ENCODE peak calls at places on chromosome 2, in six cellular contexts. E is HCT116, T is H1, V is HepG2, A is GM12878, M is K562. O is an unnamed sample.

GRCh38 chr2:98757904-98758421 is 27.0 kb upstream of the MGAT4A start:
- DNase-seq in V (no peak), M (no peak), A (peak), T (no peak), E (peak), O (no peak)

GRCh38 chr2:188978291-188979081 is 4.3 kb downstream of the COL3A1 start:
- DNase-seq in A (peak), M (no peak), T (no peak), V (peak), E (peak), O (no peak)

GRCh38 chr2:212854766-212855165 is 296.6 kb downstream of the IKZF2 start:
- DNase-seq in E (no peak), T (no peak), V (no peak), M (no peak), A (no peak), O (no peak)

GRCh38 chr2:147100406-147101035 is 744.3 kb upstream of the ACVR2A start:
- DNase-seq in V (no peak), E (no peak), A (no peak), M (no peak), T (no peak), O (no peak)

GRCh38 chr2:119387381-119388129 is 20.8 kb downstream of the DBI start:
- DNase-seq in A (peak), T (no peak), V (peak), M (peak), E (no peak), O (no peak)

GRCh38 chr2:219959471-219959870 is 332.0 kb downstream of the SLC4A3 start:
- DNase-seq in T (no peak), E (no peak), A (no peak), V (no peak), M (no peak), O (no peak)

GRCh38 chr2:157935378-157935726 is 59.2 kb upstream of the ACVR1 start:
- DNase-seq in M (no peak), V (no peak), T (no peak), A (no peak), E (no peak), O (no peak)

GRCh38 chr2:101341421-101341820 is 32.9 kb upstream of the RNF149 start:
- DNase-seq in T (no peak), E (no peak), V (no peak), M (peak), A (no peak), O (no peak)

GRCh38 chr2:74044999-74045398 is 60.3 kb downstream of the TET3 start:
- DNase-seq in M (no peak), V (no peak), T (no peak), E (no peak), A (no peak), O (no peak)

GRCh38 chr2:69902213-69902922 is 8.6 kb downstream of the SNRNP27 start:
- DNase-seq in V (no peak), E (no peak), M (no peak), A (peak), T (no peak), O (no peak)

GRCh38 chr2:160379399-160379798 is 114.2 kb downstream of the RBMS1 start:
- DNase-seq in T (no peak), M (no peak), V (no peak), E (no peak), A (no peak), O (no peak)

GRCh38 chr2:96949701-96950350 is 36.6 kb downstream of the FAM178B start:
- DNase-seq in V (no peak), E (no peak), M (no peak), A (no peak), T (no peak), O (no peak)

GRCh38 chr2:230326453-230327417 is at the start of gene SP140L:
- DNase-seq in E (peak), A (peak), M (peak), V (peak), T (no peak), O (no peak)

GRCh38 chr2:14199040-14199439 is 433.5 kb upstream of the LRATD1 start:
- DNase-seq in V (no peak), T (no peak), M (no peak), E (no peak), A (no peak), O (no peak)

GRCh38 chr2:156309106-156309505 is 23.4 kb downstream of the NR4A2 start:
- DNase-seq in T (no peak), V (no peak), E (no peak), M (no peak), A (no peak), O (no peak)

GRCh38 chr2:69762513-69763494 is 20.9 kb downstream of the ANXA4 start:
- DNase-seq in E (no peak), M (no peak), V (no peak), A (no peak), T (no peak), O (no peak)

GRCh38 chr2:141770511-141770910 is 360.3 kb downstream of the LRP1B start:
- DNase-seq in A (no peak), E (no peak), T (no peak), V (no peak), M (no peak), O (no peak)

GRCh38 chr2:64987001-64987962 is 1.9 kb upstream of the SLC1A4 start:
- DNase-seq in V (peak), E (no peak), M (no peak), A (peak), T (no peak), O (no peak)

GRCh38 chr2:96867756-96868554 is 1.9 kb downstream of the SEMA4C start:
- DNase-seq in E (no peak), M (no peak), T (no peak), A (no peak), V (no peak), O (no peak)

GRCh38 chr2:207847807-207848544 is 78.3 kb upstream of the FZD5 start:
- DNase-seq in A (no peak), V (peak), E (no peak), T (no peak), M (no peak), O (peak)

GRCh38 chr2:184599054-184599874 is 935 bp downstream of the ZNF804A start:
- DNase-seq in E (peak), T (no peak), V (no peak), M (no peak), A (no peak), O (no peak)

GRCh38 chr2:60528366-60528765 is 25.1 kb downstream of the BCL11A start:
- DNase-seq in T (no peak), E (no peak), A (no peak), V (no peak), M (no peak), O (no peak)

GRCh38 chr2:166230024-166230723 is 102.4 kb upstream of the SCN1A start:
- DNase-seq in M (no peak), V (peak), A (no peak), E (no peak), T (no peak), O (no peak)

GRCh38 chr2:3423492-3424170 is 44.1 kb downstream of the TRAPPC12 start:
- DNase-seq in V (peak), A (peak), M (peak), T (peak), E (peak), O (peak)

GRCh38 chr2:162478721-162479129 is 134.8 kb downstream of the GCA start:
- DNase-seq in A (no peak), M (no peak), T (no peak), E (no peak), V (no peak), O (no peak)

GRCh38 chr2:149145314-149146295 is 107.1 kb downstream of the LYPD6B start:
- DNase-seq in V (no peak), M (no peak), T (no peak), A (no peak), E (no peak), O (no peak)

GRCh38 chr2:1321297-1321696 is 92.0 kb upstream of the TPO start:
- DNase-seq in M (no peak), T (no peak), V (no peak), A (no peak), E (no peak), O (no peak)

GRCh38 chr2:16487686-16488085 is 177.9 kb downstream of the CYRIA start:
- DNase-seq in E (no peak), V (peak), A (no peak), T (no peak), M (no peak), O (peak)

GRCh38 chr2:233247744-233248143 is 3.7 kb upstream of the ATG16L1 start:
- DNase-seq in E (peak), V (peak), A (no peak), M (no peak), T (no peak), O (no peak)

GRCh38 chr2:30778611-30779010 is 28.6 kb downstream of the CAPN13 start:
- DNase-seq in A (no peak), M (no peak), T (no peak), V (no peak), E (no peak), O (no peak)

GRCh38 chr2:127683766-127684165 is 8.4 kb upstream of the LIMS2 start:
- DNase-seq in E (no peak), T (no peak), A (no peak), V (no peak), M (peak), O (no peak)
- TF ChIP-seq ZNF274 in E (no peak), T (no peak), A (no peak), V (no peak), M (no peak), O (no peak)

DNA sequence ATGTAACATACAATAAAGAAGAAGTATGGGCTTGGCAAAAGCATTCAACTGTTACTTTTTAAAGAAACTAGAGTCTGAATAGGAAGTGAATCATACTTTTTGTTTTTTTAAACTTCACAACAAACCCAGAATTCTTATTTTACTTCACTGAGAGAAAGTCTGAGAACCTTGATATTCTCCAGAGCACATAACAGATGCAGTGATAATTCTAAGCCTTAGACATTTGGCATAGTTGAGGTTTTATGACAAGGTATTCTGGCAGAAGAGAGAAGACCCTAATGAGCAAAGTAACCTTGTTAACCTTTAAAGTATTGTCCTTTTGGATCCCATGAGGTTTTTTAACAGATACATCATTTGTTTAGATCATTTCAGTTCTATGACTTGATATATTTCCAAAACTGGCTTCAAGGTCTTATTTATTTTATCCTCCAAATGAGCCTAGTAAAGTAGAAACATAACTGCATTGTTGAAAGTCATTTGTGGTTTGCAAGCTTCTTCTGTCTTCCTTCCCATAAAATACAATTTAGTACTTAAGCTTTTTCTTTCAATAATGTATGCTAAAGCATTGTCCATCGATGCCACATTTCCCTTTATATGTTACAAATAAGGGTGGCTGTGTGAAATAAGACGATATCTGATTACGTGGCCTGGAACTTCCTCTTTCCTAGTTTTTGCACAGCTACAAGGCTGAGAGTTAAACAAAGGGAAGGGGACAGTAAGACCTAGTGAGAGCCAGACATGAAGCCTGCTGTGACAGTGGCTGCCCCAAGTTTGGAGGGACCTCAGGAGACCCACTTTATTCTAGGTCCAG is 86.1 kb upstream of the ITPRID2 start:
- DNase-seq in M (no peak), E (no peak), T (no peak), V (no peak), A (no peak), O (no peak)
- H3K4me3 ChIP-seq in M (no peak), E (no peak), T (no peak), V (no peak), A (no peak), O (no peak)

GRCh38 chr2:142989276-142990204 is 112.1 kb downstream of the KYNU start:
- DNase-seq in T (no peak), A (no peak), V (peak), M (no peak), E (peak), O (no peak)
- TF ChIP-seq ZNF274 in T (no peak), A (no peak), V (no peak), M (no peak), E (no peak), O (no peak)

GRCh38 chr2:210303498-210303897 is 11.5 kb downstream of the MYL1 start:
- DNase-seq in M (no peak), T (no peak), E (no peak), V (no peak), A (no peak), O (no peak)
- H3K4me3 ChIP-seq in M (no peak), T (no peak), E (no peak), V (no peak), A (no peak), O (no peak)

GRCh38 chr2:39015424-39015823 is 105.4 kb downstream of the SOS1 start:
- DNase-seq in E (no peak), A (no peak), T (no peak), V (no peak), M (no peak), O (no peak)

GRCh38 chr2:39013871-39014270 is 107.0 kb downstream of the SOS1 start:
- DNase-seq in A (no peak), E (no peak), V (no peak), M (no peak), T (no peak), O (no peak)

GRCh38 chr2:39018633-39019032 is 102.2 kb downstream of the SOS1 start:
- DNase-seq in E (no peak), A (no peak), V (no peak), T (no peak), M (no peak), O (no peak)

GRCh38 chr2:39020383-39020782 is 100.5 kb downstream of the SOS1 start:
- DNase-seq in M (no peak), T (no peak), A (no peak), E (no peak), V (no peak), O (no peak)

DNA sequence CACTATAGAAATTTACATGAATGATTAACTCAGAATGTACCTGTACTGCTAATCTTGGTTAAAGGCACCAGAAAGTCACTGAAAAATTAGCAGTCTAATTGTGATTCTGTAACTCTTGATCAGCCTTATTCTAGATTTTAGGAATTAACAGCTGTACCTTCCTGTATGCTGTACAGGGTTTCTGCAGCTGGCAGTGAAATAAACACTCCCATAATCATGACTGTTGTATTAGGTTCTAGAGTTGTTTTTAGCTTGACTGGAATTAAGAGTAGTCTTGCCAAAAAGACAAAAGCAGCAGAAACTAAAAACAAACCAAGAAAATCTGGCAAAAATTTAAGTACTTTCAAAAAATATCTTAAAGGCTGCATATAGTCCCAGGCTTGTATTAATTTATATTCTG is 103.5 kb downstream of the SOS1 start:
- DNase-seq in A (no peak), T (no peak), M (no peak), E (no peak), V (no peak), O (no peak)
- TF ChIP-seq ZNF274 in A (no peak), T (no peak), M (no peak), E (no peak), V (no peak), O (no peak)

DNA sequence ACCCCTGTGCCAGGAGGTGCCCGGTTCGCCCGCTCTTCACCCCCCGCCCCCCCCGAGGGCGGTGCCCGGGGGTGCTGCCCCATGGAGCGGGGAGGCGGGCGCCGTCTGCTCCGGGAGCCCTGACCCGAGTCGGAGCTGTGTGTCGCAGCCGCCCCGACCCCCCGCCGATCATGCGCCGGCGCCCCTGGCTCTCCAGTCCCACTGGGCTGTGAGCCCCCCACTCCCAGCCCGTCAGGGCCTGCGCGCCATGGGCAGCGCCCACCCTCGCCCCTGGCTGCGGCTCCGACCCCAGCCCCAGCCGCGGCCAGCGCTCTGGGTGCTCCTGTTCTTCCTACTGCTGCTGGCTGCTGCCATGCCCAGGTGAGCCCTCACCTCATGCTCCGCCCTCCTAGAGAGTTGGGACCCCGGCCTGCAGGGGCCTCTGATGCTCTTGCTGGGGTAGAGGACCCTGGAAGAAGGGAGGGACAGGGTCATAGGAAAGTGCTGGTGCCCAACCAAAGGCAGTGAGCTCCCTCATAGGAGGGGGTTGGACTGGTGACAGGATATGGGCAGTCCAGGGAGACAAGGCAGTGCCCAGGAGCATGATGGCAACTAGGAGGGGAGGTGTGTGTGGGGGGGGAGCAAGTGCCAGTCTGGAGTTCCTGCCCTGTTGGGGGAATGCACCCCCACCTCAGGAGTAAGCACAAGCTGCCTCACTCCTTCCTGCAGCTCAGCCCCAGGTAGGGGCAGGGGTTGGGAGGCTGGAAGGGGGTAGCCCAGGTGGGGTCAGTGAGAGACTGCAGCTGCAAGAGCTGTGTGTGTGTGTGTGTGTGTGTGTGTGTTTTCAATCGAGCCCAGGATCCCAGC is at the start of gene WNT10A:
- DNase-seq in E (no peak), M (no peak), V (no peak), A (no peak), T (no peak), O (no peak)
- H3K4me3 ChIP-seq in E (peak), M (no peak), V (no peak), A (peak), T (no peak), O (peak)